ENCODE peak calls at places on chromosome 20, in seven cellular contexts. W is kidney epithelial cell, V is body of pancreas, H is left ventricle myocardium inferior, F is fibroblast of lung, A is tibial artery, Z is hepatocyte. P is an unnamed sample.

GRCh38 chr20:32051720-32052089 is 337 bp upstream of the HCK start:
- DNase-seq in W (no peak), V (no peak), H (no peak), F (no peak), A (no peak), Z (no peak), P (no peak)

GRCh38 chr20:38426006-38426405 is 9.1 kb downstream of the SNHG17 start:
- DNase-seq in W (peak), V (peak), H (no peak), F (peak), A (no peak), Z (peak), P (no peak)

GRCh38 chr20:3935295-3935955 is 46.2 kb downstream of the PANK2 start:
- DNase-seq in W (no peak), V (no peak), H (peak), F (no peak), A (peak), Z (no peak), P (no peak)

GRCh38 chr20:55095745-55096450 is 620.5 kb downstream of the DOK5 start:
- DNase-seq in W (no peak), V (no peak), H (no peak), F (peak), A (no peak), Z (no peak), P (no peak)

GRCh38 chr20:47493954-47494293 is 7.8 kb upstream of the NCOA3 start:
- DNase-seq in W (no peak), V (peak), H (no peak), F (no peak), A (no peak), Z (peak), P (no peak)

GRCh38 chr20:17612975-17613327 is 43.1 kb downstream of the DSTN start:
- DNase-seq in W (no peak), V (no peak), H (no peak), F (no peak), A (no peak), Z (peak), P (no peak)

GRCh38 chr20:4797275-4797674 is 75.6 kb downstream of the PRND start:
- DNase-seq in W (no peak), V (no peak), H (no peak), F (no peak), A (no peak), Z (no peak), P (no peak)

GRCh38 chr20:19564261-19564660 is 193.8 kb upstream of the RIN2 start:
- DNase-seq in W (no peak), V (no peak), H (no peak), F (no peak), A (no peak), Z (no peak), P (no peak)

GRCh38 chr20:41038149-41038877 is 9.7 kb downstream of the TOP1 start:
- DNase-seq in W (no peak), V (no peak), H (no peak), F (no peak), A (no peak), Z (no peak), P (no peak)

GRCh38 chr20:44961024-44961866 is 1.0 kb upstream of the TOMM34 start:
- DNase-seq in W (no peak), V (no peak), H (no peak), F (no peak), A (no peak), Z (no peak), P (no peak)

GRCh38 chr20:15515706-15516105 is 1057.5 kb downstream of the KIF16B start:
- DNase-seq in W (no peak), V (no peak), H (no peak), F (no peak), A (no peak), Z (no peak), P (no peak)

GRCh38 chr20:7196481-7196880 is 429.0 kb downstream of the BMP2 start:
- DNase-seq in W (peak), V (no peak), H (no peak), F (peak), A (no peak), Z (no peak), P (no peak)

GRCh38 chr20:62320581-62321354 is 18.0 kb downstream of the ADRM1 start:
- DNase-seq in W (no peak), V (no peak), H (no peak), F (no peak), A (no peak), Z (peak), P (no peak)

GRCh38 chr20:17457064-17457463 is 74.1 kb downstream of the BFSP1 start:
- DNase-seq in W (no peak), V (no peak), H (no peak), F (no peak), A (no peak), Z (no peak), P (no peak)

GRCh38 chr20:19492937-19493336 is 265.1 kb upstream of the RIN2 start:
- DNase-seq in W (no peak), V (no peak), H (no peak), F (no peak), A (no peak), Z (no peak), P (no peak)

GRCh38 chr20:38997622-38998021 is 35.5 kb downstream of the DHX35 start:
- DNase-seq in W (no peak), V (no peak), H (no peak), F (peak), A (no peak), Z (no peak), P (no peak)

GRCh38 chr20:53890434-53891305 is 179.7 kb downstream of the BCAS1 start:
- DNase-seq in W (no peak), V (no peak), H (no peak), F (no peak), A (no peak), Z (no peak), P (no peak)

GRCh38 chr20:61422636-61423425 is 170.8 kb downstream of the CDH4 start:
- DNase-seq in W (no peak), V (no peak), H (no peak), F (no peak), A (no peak), Z (peak), P (no peak)

GRCh38 chr20:36028106-36028826 is 59.9 kb downstream of the CNBD2 start:
- DNase-seq in W (no peak), V (no peak), H (no peak), F (no peak), A (no peak), Z (no peak), P (no peak)

GRCh38 chr20:13665709-13666108 is 27.0 kb upstream of the TASP1 start:
- DNase-seq in W (no peak), V (no peak), H (no peak), F (no peak), A (no peak), Z (no peak), P (no peak)

GRCh38 chr20:36481380-36482043 is 59.8 kb upstream of the MYL9 start:
- DNase-seq in W (no peak), V (no peak), H (no peak), F (no peak), A (no peak), Z (no peak), P (no peak)

GRCh38 chr20:36334281-36335075 is 28.3 kb downstream of the DLGAP4 start:
- DNase-seq in W (no peak), V (no peak), H (no peak), F (no peak), A (no peak), Z (no peak), P (peak)

GRCh38 chr20:10783660-10784336 is 110.0 kb upstream of the JAG1 start:
- DNase-seq in W (no peak), V (peak), H (no peak), F (peak), A (no peak), Z (peak), P (no peak)

GRCh38 chr20:32522775-32523612 is 62.1 kb downstream of the NOL4L start:
- DNase-seq in W (no peak), V (no peak), H (no peak), F (peak), A (no peak), Z (no peak), P (peak)

GRCh38 chr20:61128701-61129655 is 123.1 kb upstream of the CDH4 start:
- DNase-seq in W (no peak), V (no peak), H (no peak), F (no peak), A (no peak), Z (no peak), P (no peak)

GRCh38 chr20:40652426-40652825 is 36.6 kb downstream of the MAFB start:
- DNase-seq in W (no peak), V (no peak), H (no peak), F (peak), A (no peak), Z (no peak), P (no peak)

GRCh38 chr20:59194023-59194935 is 30.7 kb downstream of the ZNF831 start:
- DNase-seq in W (no peak), V (no peak), H (no peak), F (no peak), A (no peak), Z (no peak), P (no peak)

GRCh38 chr20:54067606-54068174 is 2.7 kb downstream of the BCAS1 start:
- DNase-seq in W (peak), V (peak), H (peak), F (peak), A (no peak), Z (peak), P (no peak)

GRCh38 chr20:41534842-41535241 is 83.3 kb downstream of the CHD6 start:
- DNase-seq in W (no peak), V (no peak), H (no peak), F (peak), A (no peak), Z (no peak), P (no peak)

GRCh38 chr20:33576432-33576883 is 85.7 kb upstream of the C20orf144 start:
- DNase-seq in W (no peak), V (no peak), H (no peak), F (no peak), A (no peak), Z (no peak), P (no peak)
- TF ChIP-seq CTCF in W (no peak), V (no peak), H (peak), F (peak), A (no peak), Z (no peak), P (no peak)

GRCh38 chr20:52192296-52193007 is 873 bp upstream of the ZFP64 start:
- DNase-seq in W (no peak), V (peak), H (peak), F (no peak), A (no peak), Z (no peak), P (no peak)
- TF ChIP-seq CTCF in W (peak), V (no peak), H (peak), F (peak), A (no peak), Z (no peak), P (no peak)

GRCh38 chr20:63497138-63497945 is 1.5 kb downstream of the EEF1A2 start:
- DNase-seq in W (no peak), V (no peak), H (peak), F (no peak), A (no peak), Z (no peak), P (no peak)

GRCh38 chr20:63499333-63499969 is 568 bp upstream of the EEF1A2 start:
- DNase-seq in W (no peak), V (no peak), H (no peak), F (no peak), A (no peak), Z (no peak), P (no peak)

GRCh38 chr20:63500151-63500901 is 1.4 kb upstream of the EEF1A2 start:
- DNase-seq in W (no peak), V (no peak), H (no peak), F (no peak), A (no peak), Z (no peak), P (no peak)

GRCh38 chr20:63497946-63498935 is 642 bp downstream of the EEF1A2 start:
- DNase-seq in W (no peak), V (peak), H (peak), F (peak), A (no peak), Z (peak), P (no peak)

DNA sequence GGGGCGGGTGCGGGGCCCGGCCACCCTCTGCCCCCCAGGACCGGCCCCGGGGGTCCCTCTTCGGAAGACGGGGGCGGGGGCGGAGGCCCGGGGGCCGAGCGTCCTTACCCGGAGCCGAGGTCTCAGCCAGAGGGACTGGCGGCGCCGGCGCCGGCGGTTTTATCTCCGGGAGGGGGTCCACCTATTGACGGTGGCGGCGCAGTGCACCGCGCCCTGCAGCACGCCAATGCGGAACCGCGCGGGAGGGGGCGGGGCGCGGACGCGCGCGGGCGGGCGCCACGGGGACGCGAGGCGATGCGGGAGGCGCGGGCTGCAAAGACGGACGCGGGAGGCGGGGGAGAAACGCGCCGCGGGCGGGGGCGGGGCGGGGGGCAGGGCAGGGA is at the start of gene EEF1A2:
- DNase-seq in W (no peak), V (no peak), H (peak), F (no peak), A (no peak), Z (peak), P (no peak)
- TF ChIP-seq CTCF in W (peak), V (peak), H (peak), F (no peak), A (no peak), Z (peak), P (peak)

DNA sequence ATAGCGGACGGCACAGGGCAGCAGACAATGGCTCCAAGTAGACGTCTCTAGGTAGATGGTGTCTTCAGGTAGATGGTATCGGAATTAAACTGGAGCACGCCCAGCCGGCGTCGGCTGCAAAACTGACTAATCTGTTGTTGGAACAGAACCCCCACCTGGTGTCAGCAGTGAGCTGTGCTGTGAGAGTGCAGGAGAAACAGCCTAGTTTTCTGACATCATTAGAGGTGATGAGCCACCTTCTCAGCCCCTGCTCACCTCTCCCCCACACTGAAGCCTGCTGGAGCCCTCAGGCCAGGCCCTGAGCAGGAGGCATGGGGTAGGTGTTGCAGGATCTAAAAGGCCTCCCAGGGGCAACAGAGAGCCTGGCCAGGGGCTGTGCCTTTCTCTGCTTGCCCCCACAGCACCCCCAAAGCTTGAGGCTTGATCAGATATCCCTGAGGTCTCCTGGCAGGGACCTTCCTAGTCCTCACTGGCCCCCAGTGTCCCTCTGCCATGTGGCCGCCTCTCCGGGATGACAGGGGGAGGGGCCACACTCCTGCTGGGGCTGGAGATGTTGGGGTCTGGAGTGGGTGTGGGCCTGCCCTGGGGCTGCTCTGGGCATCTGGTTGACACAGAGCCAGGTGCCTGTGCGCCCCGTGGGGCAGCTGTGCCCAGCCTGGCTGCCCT is 6.9 kb upstream of the HELZ2 start:
- DNase-seq in W (peak), V (no peak), H (no peak), F (peak), A (no peak), Z (peak), P (no peak)
- TF ChIP-seq CTCF in W (peak), V (peak), H (peak), F (peak), A (no peak), Z (peak), P (peak)

GRCh38 chr20:63668351-63668750 is 10.2 kb downstream of the RTEL1 start:
- DNase-seq in W (no peak), V (no peak), H (no peak), F (no peak), A (no peak), Z (no peak), P (no peak)
- TF ChIP-seq CTCF in W (no peak), V (no peak), H (no peak), F (no peak), A (no peak), Z (no peak), P (no peak)

GRCh38 chr20:50798650-50799049 is 3.8 kb downstream of the BCAS4 start:
- DNase-seq in W (no peak), V (no peak), H (no peak), F (peak), A (no peak), Z (no peak), P (no peak)

GRCh38 chr20:50794181-50794845 is 548 bp upstream of the BCAS4 start:
- DNase-seq in W (no peak), V (no peak), H (no peak), F (no peak), A (no peak), Z (peak), P (no peak)

GRCh38 chr20:50797142-50797541 is 2.3 kb downstream of the BCAS4 start:
- DNase-seq in W (no peak), V (no peak), H (no peak), F (no peak), A (no peak), Z (no peak), P (no peak)

GRCh38 chr20:50792708-50793574 is 1.9 kb upstream of the BCAS4 start:
- DNase-seq in W (no peak), V (no peak), H (no peak), F (peak), A (no peak), Z (no peak), P (no peak)

DNA sequence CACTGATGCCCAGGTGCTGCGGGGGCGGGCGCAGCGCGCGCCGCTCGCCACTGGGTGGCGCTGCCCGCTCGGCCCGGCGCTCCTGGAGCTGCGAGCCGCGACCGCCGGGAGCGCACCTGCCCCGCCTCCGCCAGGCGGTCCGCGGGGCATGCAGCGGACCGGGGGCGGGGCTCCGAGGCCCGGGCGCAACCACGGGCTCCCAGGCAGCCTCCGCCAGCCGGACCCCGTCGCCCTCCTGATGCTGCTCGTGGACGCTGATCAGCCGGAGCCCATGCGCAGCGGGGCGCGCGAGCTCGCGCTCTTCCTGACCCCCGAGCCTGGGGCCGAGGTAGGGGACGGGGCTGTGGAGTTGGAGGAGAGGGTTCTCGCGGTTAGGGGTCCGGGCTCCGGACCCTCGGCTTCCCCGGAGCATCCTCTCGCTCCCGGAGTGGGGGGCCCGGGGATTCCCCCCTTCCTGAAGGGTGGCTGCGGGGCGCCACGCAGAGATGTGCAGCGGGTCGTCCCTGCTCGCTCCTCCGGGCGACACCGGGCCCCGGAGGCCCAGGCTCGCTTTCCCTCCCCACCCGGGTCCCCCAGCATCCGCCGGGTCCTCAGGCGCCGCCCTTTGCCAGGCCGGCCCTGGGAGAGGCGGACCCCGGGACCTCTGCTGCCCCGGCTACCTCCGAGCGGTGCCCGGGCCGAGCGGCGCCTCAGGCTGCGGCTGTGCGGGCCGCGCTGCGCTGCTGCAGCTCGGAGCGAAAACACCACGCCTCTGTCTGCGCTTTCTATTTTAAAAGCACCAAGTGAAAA is at the start of gene BCAS4:
- DNase-seq in W (peak), V (peak), H (peak), F (peak), A (peak), Z (peak), P (peak)
- TF ChIP-seq CTCF in W (no peak), V (peak), H (peak), F (peak), A (peak), Z (peak), P (peak)

DNA sequence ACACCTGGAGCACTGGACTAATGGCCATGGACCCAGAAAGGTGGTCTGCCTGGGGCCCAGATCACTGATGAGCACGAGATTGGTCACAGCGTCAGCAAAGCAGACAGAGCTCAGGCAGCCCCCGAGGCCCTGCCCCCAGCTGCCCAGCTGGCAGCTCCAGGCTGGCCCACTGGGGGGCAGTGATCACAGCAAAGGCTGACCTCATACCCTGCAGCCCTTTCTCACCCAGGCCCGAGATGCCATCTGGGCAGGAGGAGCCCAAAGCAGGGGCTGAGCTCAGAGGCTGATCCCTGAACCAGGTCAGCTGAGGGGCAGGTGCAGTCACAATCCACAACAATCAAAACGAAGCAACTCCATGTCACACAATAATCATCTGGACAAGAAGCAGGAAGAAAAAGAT is 4.1 kb downstream of the MAP1LC3A start:
- DNase-seq in W (no peak), V (no peak), H (no peak), F (peak), A (no peak), Z (no peak), P (no peak)
- TF ChIP-seq CTCF in W (peak), V (peak), H (peak), F (peak), A (no peak), Z (peak), P (peak)

GRCh38 chr20:57652865-57653545 is 32.8 kb upstream of the ZBP1 start:
- DNase-seq in W (no peak), V (no peak), H (no peak), F (no peak), A (no peak), Z (peak), P (no peak)
- TF ChIP-seq CTCF in W (no peak), V (no peak), H (no peak), F (no peak), A (no peak), Z (no peak), P (no peak)

GRCh38 chr20:34084227-34084923 is 27.7 kb downstream of the EIF2S2 start:
- DNase-seq in W (no peak), V (no peak), H (no peak), F (no peak), A (no peak), Z (no peak), P (no peak)

GRCh38 chr20:34083781-34084180 is 28.3 kb downstream of the EIF2S2 start:
- DNase-seq in W (no peak), V (no peak), H (no peak), F (no peak), A (no peak), Z (no peak), P (no peak)

GRCh38 chr20:34082232-34082887 is 29.7 kb downstream of the EIF2S2 start:
- DNase-seq in W (no peak), V (no peak), H (no peak), F (no peak), A (no peak), Z (no peak), P (no peak)

GRCh38 chr20:34085544-34086040 is 26.5 kb downstream of the EIF2S2 start:
- DNase-seq in W (no peak), V (no peak), H (no peak), F (no peak), A (no peak), Z (no peak), P (no peak)

GRCh38 chr20:34083137-34083536 is 28.9 kb downstream of the EIF2S2 start:
- DNase-seq in W (no peak), V (peak), H (peak), F (peak), A (peak), Z (peak), P (no peak)
- TF ChIP-seq CTCF in W (no peak), V (peak), H (peak), F (peak), A (peak), Z (no peak), P (no peak)